ENCODE peak calls at places on chromosome 6, in six cellular contexts. S is K562, M is uterus, O is fibroblast of villous mesenchyme, B is RWPE1, E is HFFc6. G is an unnamed sample.

GRCh38 chr6:26475823-26476729 is 18.3 kb downstream of the BTN2A1 start:
- DNase-seq in S (peak; percentile 25), M (no peak), O (peak; percentile 28), B (peak; percentile 34), E (peak; percentile 17), G (no peak)

GRCh38 chr6:7445076-7445475 is 55.5 kb downstream of the RIOK1 start:
- DNase-seq in S (no peak), M (no peak), O (no peak), B (no peak), E (no peak), G (no peak)

GRCh38 chr6:329888-330691 is 37.8 kb downstream of the DUSP22 start:
- DNase-seq in S (peak; percentile 65), M (peak; percentile 65), O (peak; percentile 81), B (no peak), E (peak; percentile 52), G (no peak)

GRCh38 chr6:47116616-47117015 is 74.5 kb upstream of the ADGRF1 start:
- DNase-seq in S (no peak), M (no peak), O (no peak), B (no peak), E (no peak), G (no peak)

GRCh38 chr6:103707596-103708325 is 1152.0 kb downstream of the HACE1 start:
- DNase-seq in S (no peak), M (no peak), O (no peak), B (no peak), E (no peak), G (no peak)

GRCh38 chr6:85865665-85866372 is 223.1 kb upstream of the SYNCRIP start:
- DNase-seq in S (no peak), M (no peak), O (peak; percentile 65), B (peak; percentile 26), E (peak; percentile 44), G (no peak)

GRCh38 chr6:74091133-74091793 is 395.3 kb downstream of the CD109 start:
- DNase-seq in S (peak; percentile 17), M (peak; percentile 57), O (peak; percentile 52), B (peak; percentile 45), E (no peak), G (no peak)

GRCh38 chr6:37663016-37663810 is 34.5 kb downstream of the MDGA1 start:
- DNase-seq in S (no peak), M (no peak), O (peak; percentile 22), B (no peak), E (no peak), G (peak; percentile 6)

GRCh38 chr6:105209950-105210706 is 30.3 kb upstream of the POPDC3 start:
- DNase-seq in S (no peak), M (no peak), O (peak; percentile 58), B (peak; percentile 48), E (peak; percentile 74), G (no peak)

GRCh38 chr6:137491478-137491877 is 2.7 kb downstream of the OLIG3 start:
- DNase-seq in S (no peak), M (no peak), O (no peak), B (no peak), E (no peak), G (no peak)

GRCh38 chr6:138285800-138286199 is 67.5 kb upstream of the PBOV1 start:
- DNase-seq in S (no peak), M (no peak), O (no peak), B (no peak), E (no peak), G (no peak)

GRCh38 chr6:32196682-32197616 is 4.5 kb upstream of the GPSM3 start:
- DNase-seq in S (peak; percentile 53), M (peak; percentile 64), O (peak; percentile 21), B (no peak), E (no peak), G (no peak)

GRCh38 chr6:118667988-118668387 is 16.6 kb upstream of the CEP85L start:
- DNase-seq in S (no peak), M (no peak), O (no peak), B (no peak), E (no peak), G (no peak)

GRCh38 chr6:126118058-126118759 is 131.9 kb downstream of the TRMT11 start:
- DNase-seq in S (peak; percentile 23), M (no peak), O (no peak), B (no peak), E (no peak), G (no peak)

GRCh38 chr6:100678027-100678426 is 203.1 kb downstream of the ASCC3 start:
- DNase-seq in S (no peak), M (no peak), O (peak; percentile 17), B (no peak), E (no peak), G (no peak)
- TF ChIP-seq CTCF in S (peak; percentile 25), M (no peak), O (peak; percentile 15), B (no peak), E (peak; percentile 38), G (no peak)

GRCh38 chr6:41451039-41451438 is 95.1 kb upstream of the FOXP4 start:
- DNase-seq in S (peak; percentile 59), M (no peak), O (no peak), B (no peak), E (no peak), G (peak; percentile 69)
- TF ChIP-seq CTCF in S (peak; percentile 43), M (no peak), O (peak; percentile 12), B (no peak), E (no peak), G (no peak)

GRCh38 chr6:135183532-135184440 is 2.7 kb downstream of the MYB start:
- DNase-seq in S (peak; percentile 75), M (no peak), O (peak; percentile 43), B (no peak), E (no peak), G (peak; percentile 61)
- TF ChIP-seq CTCF in S (peak; percentile 87), M (no peak), O (peak; percentile 58), B (peak; percentile 31), E (peak; percentile 56), G (peak; percentile 56)

GRCh38 chr6:144285548-144285797 is 338 bp downstream of the UTRN start:
- DNase-seq in S (no peak), M (no peak), O (no peak), B (no peak), E (no peak), G (no peak)
- TF ChIP-seq CTCF in S (no peak), M (peak; percentile 4), O (no peak), B (no peak), E (no peak), G (no peak)

GRCh38 chr6:168226095-168226781 is 93.3 kb downstream of the DACT2 start:
- DNase-seq in S (no peak), M (peak; percentile 37), O (no peak), B (no peak), E (no peak), G (no peak)

GRCh38 chr6:168225471-168225901 is 94.1 kb downstream of the DACT2 start:
- DNase-seq in S (no peak), M (peak; percentile 80), O (no peak), B (no peak), E (no peak), G (no peak)

GRCh38 chr6:168228676-168229367 is 90.8 kb downstream of the DACT2 start:
- DNase-seq in S (no peak), M (no peak), O (no peak), B (no peak), E (no peak), G (no peak)

GRCh38 chr6:168227840-168228239 is 91.7 kb downstream of the DACT2 start:
- DNase-seq in S (no peak), M (no peak), O (no peak), B (no peak), E (no peak), G (no peak)

DNA sequence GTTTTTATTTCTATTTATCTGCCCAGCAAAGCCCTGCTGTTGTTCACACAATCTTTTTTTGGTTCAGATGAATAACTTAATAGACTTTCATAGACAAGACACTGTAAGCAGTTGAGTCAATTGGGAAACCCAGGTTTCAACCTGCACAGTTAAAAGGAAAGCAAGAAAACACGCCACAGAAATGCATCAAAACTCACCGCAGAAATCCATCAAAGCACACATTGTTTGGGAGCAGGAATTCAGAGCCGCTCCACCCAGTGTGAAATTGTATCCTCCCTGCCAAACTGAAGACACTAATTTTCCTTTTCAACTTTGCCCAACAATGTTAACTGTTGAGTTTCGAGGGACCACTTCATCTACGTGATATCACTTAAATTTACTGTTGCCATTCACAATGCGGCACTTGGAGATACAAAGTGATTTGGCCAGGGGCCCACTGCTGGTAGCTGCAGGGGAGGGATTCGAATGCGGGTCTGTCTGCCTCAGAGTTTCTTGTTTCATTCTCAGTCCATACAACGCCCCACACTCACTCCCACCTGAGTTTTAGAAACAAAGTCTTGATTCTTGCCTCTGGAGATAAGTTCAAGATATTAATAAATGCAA is 92.6 kb downstream of the DACT2 start:
- DNase-seq in S (no peak), M (no peak), O (no peak), B (no peak), E (no peak), G (no peak)
- TF ChIP-seq CTCF in S (no peak), M (no peak), O (no peak), B (no peak), E (no peak), G (no peak)

GRCh38 chr6:100257661-100258395 is 206.9 kb downstream of the SIM1 start:
- DNase-seq in S (peak; percentile 36), M (no peak), O (peak; percentile 48), B (no peak), E (peak; percentile 77), G (no peak)
- TF ChIP-seq CTCF in S (peak; percentile 21), M (no peak), O (peak; percentile 26), B (no peak), E (peak; percentile 65), G (no peak)

G was measured in glutamatergic neuron.